ENCODE peak calls at places on chromosomes 2 and 18, in four cellular contexts. H is CD8-positive, alpha-beta T cell; N is sigmoid colon; U is mucosa of descending colon. M is an unnamed sample.

GRCh38 chr2:96103906-96104861 is 12.2 kb downstream of the ADRA2B start:
- DNase-seq in H (no peak), N (peak; percentile 48), U (no peak), M (no peak)

GRCh38 chr2:98121149-98121548 is 34.2 kb downstream of the VWA3B start:
- DNase-seq in H (no peak), N (no peak), U (no peak), M (no peak)

GRCh38 chr18:26765498-26765897 is 100.0 kb downstream of the AQP4 start:
- DNase-seq in H (no peak), N (no peak), U (no peak), M (no peak)

GRCh38 chr18:22710628-22711380 is 222.3 kb upstream of the RBBP8 start:
- DNase-seq in H (no peak), N (no peak), U (peak; percentile 60), M (peak; percentile 12)

GRCh38 chr2:217370391-217370790 is 510.5 kb upstream of the TNP1 start:
- DNase-seq in H (no peak), N (no peak), U (no peak), M (no peak)

GRCh38 chr18:80046961-80047541 is 12.8 kb downstream of the RBFA start:
- DNase-seq in H (no peak), N (no peak), U (no peak), M (no peak)

GRCh38 chr2:23390152-23390551 is 5.2 kb downstream of the KLHL29 start:
- DNase-seq in H (no peak), N (no peak), U (no peak), M (no peak)

GRCh38 chr2:96225016-96225533 is 16.4 kb upstream of the STARD7 start:
- DNase-seq in H (no peak), N (no peak), U (no peak), M (no peak)

GRCh38 chr2:138235041-138235440 is 266.5 kb upstream of the SPOPL start:
- DNase-seq in H (no peak), N (no peak), U (no peak), M (no peak)

GRCh38 chr2:14700753-14701152 is 68.2 kb downstream of the LRATD1 start:
- DNase-seq in H (no peak), N (no peak), U (no peak), M (no peak)

GRCh38 chr18:46755315-46756171 is 1.3 kb downstream of the ST8SIA5 start:
- DNase-seq in H (no peak), N (no peak), U (no peak), M (no peak)

GRCh38 chr2:27122791-27123190 is 824 bp upstream of the ABHD1 start:
- DNase-seq in H (no peak), N (peak; percentile 59), U (no peak), M (no peak)

GRCh38 chr18:79502785-79503184 is 107.1 kb downstream of the NFATC1 start:
- DNase-seq in H (no peak), N (no peak), U (no peak), M (peak; percentile 2)

GRCh38 chr2:99988567-99988966 is 153.8 kb downstream of the AFF3 start:
- DNase-seq in H (no peak), N (no peak), U (no peak), M (no peak)
- H3K9me3 ChIP-seq in H (no peaks in the 10 kb centered on the region), N (no peaks in the 10 kb centered on the region), U (no peaks in the 10 kb centered on the region), M (no peaks in the 10 kb centered on the region)

GRCh38 chr2:8158714-8159113 is 523.1 kb upstream of the ID2 start:
- DNase-seq in H (no peak), N (no peak), U (no peak), M (no peak)
- TF ChIP-seq CTCF in H (no peak), N (no peak), U (no peak), M (no peak)

GRCh38 chr18:55879331-55879730 is 291.3 kb upstream of the TCF4 start:
- DNase-seq in H (no peak), N (no peak), U (no peak), M (no peak)
- H3K9me3 ChIP-seq in H (no peaks in the 10 kb centered on the region), N (no peaks in the 10 kb centered on the region), U (peaks cover 24% of the 10 kb centered on the region), M (no peaks in the 10 kb centered on the region)

GRCh38 chr2:196337618-196337953 is 166.2 kb upstream of the STK17B start:
- DNase-seq in H (no peak), N (no peak), U (no peak), M (no peak)
- TF ChIP-seq CTCF in H (peak; percentile 8), N (no peak), U (no peak), M (no peak)

GRCh38 chr2:147368306-147368705 is 476.5 kb upstream of the ACVR2A start:
- DNase-seq in H (no peak), N (no peak), U (no peak), M (no peak)

GRCh38 chr2:147366281-147366680 is 478.5 kb upstream of the ACVR2A start:
- DNase-seq in H (no peak), N (no peak), U (no peak), M (no peak)

GRCh38 chr2:147365577-147365976 is 479.3 kb upstream of the ACVR2A start:
- DNase-seq in H (no peak), N (no peak), U (no peak), M (no peak)

DNA sequence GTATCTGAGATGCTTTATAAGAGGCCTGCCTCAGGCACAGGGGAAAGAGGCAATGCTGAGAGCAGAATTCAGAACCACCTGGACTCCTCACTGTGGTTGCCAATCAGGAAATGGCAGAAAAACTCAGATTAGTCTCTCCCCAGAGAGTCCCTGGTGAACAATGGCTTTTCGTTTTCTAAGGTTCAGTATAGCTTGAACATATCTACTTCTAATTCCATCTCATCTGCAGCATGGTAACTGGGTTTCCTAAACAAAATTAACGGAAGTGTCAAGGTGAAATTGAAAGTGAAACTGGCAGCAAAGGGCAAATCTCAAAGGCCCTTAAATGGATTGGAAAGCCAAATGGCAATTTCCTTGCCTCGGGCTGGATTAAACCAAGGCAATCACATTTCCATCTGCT is 480.2 kb upstream of the ACVR2A start:
- DNase-seq in H (no peak), N (no peak), U (no peak), M (no peak)
- H3K9me3 ChIP-seq in H (no peaks in the 10 kb centered on the region), N (no peaks in the 10 kb centered on the region), U (no peaks in the 10 kb centered on the region), M (no peaks in the 10 kb centered on the region)

GRCh38 chr2:180001726-180002125 is 5.4 kb downstream of the CWC22 start:
- DNase-seq in H (no peak), N (no peak), U (no peak), M (no peak)
- TF ChIP-seq CTCF in H (no peak), N (no peak), U (no peak), M (no peak)

GRCh38 chr2:210429403-210430137 is 47.0 kb downstream of the LANCL1 start:
- DNase-seq in H (no peak), N (no peak), U (no peak), M (no peak)
- H3K9me3 ChIP-seq in H (peaks cover 11% of the 10 kb centered on the region), N (peaks cover 7% of the 10 kb centered on the region), U (peaks cover 33% of the 10 kb centered on the region), M (no peaks in the 10 kb centered on the region)

DNA sequence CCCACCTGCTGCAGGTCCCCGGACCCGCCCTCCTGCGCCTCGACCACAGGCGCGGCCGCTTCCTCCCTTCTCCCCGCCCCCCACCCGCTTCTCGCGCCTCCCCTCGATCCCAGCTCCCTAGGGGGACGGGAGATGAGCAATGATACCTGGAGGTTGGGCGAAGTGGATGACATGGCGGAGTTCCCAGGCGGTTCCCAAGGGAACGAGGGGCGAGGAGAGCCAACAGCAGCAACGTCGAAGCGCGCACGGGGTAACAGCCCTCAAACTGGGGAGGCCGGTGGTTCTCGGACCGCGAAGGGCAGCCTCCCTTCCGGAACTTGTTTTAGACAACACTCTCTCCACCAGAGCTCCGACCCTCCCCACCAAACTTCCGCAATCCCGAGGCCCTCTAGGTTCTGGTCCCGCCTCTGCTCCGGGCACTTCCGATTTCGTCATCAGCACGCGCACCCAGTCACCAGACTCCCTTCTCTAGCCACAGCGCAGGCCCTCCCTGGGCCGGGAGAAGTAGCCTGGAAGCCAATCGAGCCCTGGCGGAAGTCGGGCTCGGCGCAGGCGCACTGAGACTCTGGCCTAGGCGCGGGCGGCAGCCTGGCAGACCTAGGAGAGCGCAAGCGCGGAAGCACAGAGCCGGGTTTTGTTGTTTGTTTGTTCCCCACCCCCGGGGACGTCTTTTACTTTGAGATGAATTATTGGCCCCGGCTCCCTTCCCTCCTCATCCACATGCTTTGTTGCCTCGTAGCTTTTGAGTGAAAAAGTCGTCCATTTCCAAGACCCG is at the start of gene VPS4B:
- DNase-seq in H (peak; percentile 100), N (peak; percentile 100), U (peak; percentile 99), M (peak; percentile 99)
- TF ChIP-seq CTCF in H (no peak), N (no peak), U (no peak), M (no peak)

DNA sequence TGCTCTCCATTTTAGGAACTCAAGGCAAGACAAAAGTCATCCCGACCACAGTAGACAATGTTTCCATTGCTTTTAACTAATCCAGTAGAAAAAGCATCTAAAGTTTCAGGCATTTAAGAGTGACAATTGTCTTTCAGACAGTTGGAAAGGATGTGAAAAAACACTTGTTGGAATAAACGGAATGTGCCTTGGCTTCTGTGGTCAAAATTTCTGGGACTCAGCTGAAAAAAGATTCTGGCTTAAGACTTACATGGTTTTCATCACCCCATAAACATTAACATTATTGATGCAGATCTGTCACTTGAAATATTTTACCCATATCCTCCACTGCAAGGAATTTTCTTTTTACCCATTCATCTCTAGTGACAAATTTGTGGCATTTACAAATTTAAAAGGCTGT is 166.1 kb downstream of the SRBD1 start:
- DNase-seq in H (no peak), N (no peak), U (no peak), M (no peak)
- H3K9me3 ChIP-seq in H (no peaks in the 10 kb centered on the region), N (no peaks in the 10 kb centered on the region), U (no peaks in the 10 kb centered on the region), M (no peaks in the 10 kb centered on the region)

GRCh38 chr18:31687529-31687928 is 3.1 kb upstream of the B4GALT6 start:
- DNase-seq in H (no peak), N (no peak), U (no peak), M (no peak)
- TF ChIP-seq CTCF in H (no peak), N (no peak), U (no peak), M (no peak)

M was measured in pancreas.